ENCODE peak calls at places on chromosomes 1 and 21, in seven cellular contexts. H is neuronal stem cell, Q is body of pancreas, J is choroid plexus epithelial cell, P is HL-60, V is heart right ventricle, D is PC-9. W is an unnamed sample.

GRCh38 chr1:15525043-15525958 is 1.3 kb upstream of the CASP9 start:
- DNase-seq in H (peak), Q (no peak), J (no peak), P (no peak), V (no peak), D (peak), W (peak)

GRCh38 chr1:43830802-43831201 is 102.8 kb upstream of the ARTN start:
- DNase-seq in H (no peak), Q (no peak), J (no peak), P (no peak), V (no peak), D (no peak), W (no peak)

GRCh38 chr1:39132505-39133339 is 71.8 kb upstream of the MACF1 start:
- DNase-seq in H (peak), Q (peak), J (peak), P (no peak), V (peak), D (peak), W (peak)

GRCh38 chr1:235883261-235883927 is 16.7 kb upstream of the LYST start:
- DNase-seq in H (no peak), Q (peak), J (peak), P (no peak), V (peak), D (peak), W (no peak)

GRCh38 chr1:156894711-156895407 is 1.3 kb downstream of the PEAR1 start:
- DNase-seq in H (no peak), Q (no peak), J (peak), P (no peak), V (peak), D (no peak), W (no peak)

GRCh38 chr21:31243611-31244010 is 100.5 kb downstream of the TIAM1 start:
- DNase-seq in H (no peak), Q (no peak), J (no peak), P (no peak), V (no peak), D (no peak), W (no peak)

GRCh38 chr21:26534517-26534916 is 38.6 kb downstream of the CYYR1 start:
- DNase-seq in H (no peak), Q (no peak), J (no peak), P (no peak), V (no peak), D (no peak), W (no peak)

GRCh38 chr1:169150631-169151337 is 44.3 kb downstream of the ATP1B1 start:
- DNase-seq in H (no peak), Q (no peak), J (no peak), P (no peak), V (no peak), D (no peak), W (no peak)

GRCh38 chr1:179090522-179090921 is 8.7 kb downstream of the TOR3A start:
- DNase-seq in H (no peak), Q (no peak), J (peak), P (no peak), V (peak), D (no peak), W (no peak)

GRCh38 chr1:8211620-8212442 is 106.1 kb upstream of the SLC45A1 start:
- DNase-seq in H (no peak), Q (no peak), J (peak), P (peak), V (no peak), D (peak), W (peak)

GRCh38 chr1:19689131-19689757 is 24.6 kb downstream of the HTR6 start:
- DNase-seq in H (no peak), Q (no peak), J (no peak), P (no peak), V (no peak), D (no peak), W (no peak)

GRCh38 chr1:9705337-9706098 is 54.0 kb downstream of the PIK3CD start:
- DNase-seq in H (no peak), Q (no peak), J (peak), P (no peak), V (no peak), D (peak), W (no peak)

GRCh38 chr1:23530089-23530749 is 814 bp downstream of the E2F2 start:
- DNase-seq in H (no peak), Q (no peak), J (no peak), P (no peak), V (no peak), D (no peak), W (no peak)

GRCh38 chr1:38804062-38804886 is 55.3 kb downstream of the RRAGC start:
- DNase-seq in H (peak), Q (no peak), J (no peak), P (no peak), V (no peak), D (no peak), W (no peak)

GRCh38 chr1:26281971-26282693 is 2.2 kb downstream of the SH3BGRL3 start:
- DNase-seq in H (peak), Q (no peak), J (no peak), P (peak), V (no peak), D (peak), W (no peak)

GRCh38 chr1:43797926-43798325 is 90.6 kb downstream of the ST3GAL3 start:
- DNase-seq in H (no peak), Q (no peak), J (no peak), P (peak), V (no peak), D (no peak), W (no peak)

GRCh38 chr1:27634982-27635362 is at the start of gene FGR:
- DNase-seq in H (no peak), Q (no peak), J (no peak), P (peak), V (no peak), D (peak), W (no peak)

GRCh38 chr1:165683848-165684485 is 14.4 kb downstream of the ALDH9A1 start:
- DNase-seq in H (no peak), Q (no peak), J (peak), P (no peak), V (no peak), D (no peak), W (no peak)

GRCh38 chr1:212291505-212292134 is 6.4 kb downstream of the PPP2R5A start:
- DNase-seq in H (peak), Q (no peak), J (peak), P (peak), V (no peak), D (no peak), W (no peak)

GRCh38 chr21:43268804-43269186 is 100.0 kb downstream of the CRYAA start:
- DNase-seq in H (no peak), Q (no peak), J (no peak), P (no peak), V (no peak), D (no peak), W (peak)
- H3K4me3 ChIP-seq in H (no peak), Q (no peak), J (no peak), P (no peak), V (no peak), D (no peak), W (no peak)

DNA sequence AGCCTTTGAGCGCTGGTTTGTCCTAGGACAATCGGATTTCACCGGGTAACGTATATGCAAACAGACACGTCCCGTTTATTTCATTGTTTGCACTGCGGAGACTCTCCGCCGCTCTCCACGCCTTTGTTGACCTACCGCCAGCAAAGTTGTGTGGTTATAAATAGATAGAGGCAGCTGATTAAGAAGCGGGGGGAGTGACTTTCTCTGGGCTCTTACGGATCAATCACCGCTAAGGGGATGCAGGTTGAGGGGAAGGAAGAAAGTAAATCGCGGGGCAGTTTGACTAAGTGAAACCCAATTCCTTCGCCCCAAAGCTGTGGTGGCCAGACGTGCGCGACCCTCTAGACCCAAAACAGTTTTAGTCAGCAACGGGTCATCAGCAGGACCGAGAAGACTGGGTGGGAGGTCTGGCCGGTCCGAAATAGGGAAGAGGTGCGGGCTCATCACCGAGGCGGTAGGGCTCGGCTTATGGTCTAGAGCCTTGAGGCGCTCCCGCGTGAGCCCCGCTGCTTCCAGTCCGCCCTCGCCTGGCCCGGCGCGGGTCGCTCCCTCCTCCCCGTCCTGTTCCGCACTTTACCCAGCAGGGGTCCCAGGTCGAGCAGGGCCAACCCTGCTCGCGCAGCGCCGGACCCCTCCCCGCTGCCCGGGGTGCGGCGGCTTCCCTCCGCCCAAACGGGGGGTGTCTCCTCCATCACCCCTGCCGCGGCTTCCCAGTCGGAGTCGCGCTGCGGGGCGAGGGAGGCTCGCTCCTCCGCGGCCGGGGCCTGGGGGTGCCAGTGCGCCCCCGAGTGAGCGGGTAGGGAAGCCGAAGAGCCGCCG is 120.8 kb upstream of the RRP15 start:
- DNase-seq in H (peak), Q (no peak), J (peak), P (no peak), V (peak), D (no peak), W (no peak)
- H3K4me3 ChIP-seq in H (peak), Q (no peak), J (peak), P (peak), V (peak), D (no peak), W (peak)

GRCh38 chr21:15825699-15826098 is 95.9 kb downstream of the USP25 start:
- DNase-seq in H (no peak), Q (no peak), J (no peak), P (no peak), V (no peak), D (no peak), W (no peak)
- H3K4me3 ChIP-seq in H (no peak), Q (no peak), J (no peak), P (no peak), V (no peak), D (no peak), W (no peak)

DNA sequence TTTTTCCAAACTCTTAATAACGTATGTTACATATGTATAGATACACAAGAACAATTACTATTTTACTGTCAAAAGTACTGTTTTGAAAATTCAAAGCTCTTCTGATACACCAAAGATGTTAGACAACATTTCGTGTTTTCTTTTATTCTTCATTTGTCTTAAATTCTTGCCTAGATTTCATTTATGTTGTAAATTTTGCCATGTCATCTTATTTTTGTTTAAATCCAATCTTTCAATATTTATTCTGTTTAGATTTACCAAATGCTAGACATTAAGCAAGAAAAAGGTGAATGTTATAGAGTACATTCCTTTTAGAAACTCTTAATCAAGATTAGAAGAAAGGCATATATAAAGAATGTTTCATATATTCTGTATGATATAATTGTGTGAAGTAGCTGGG is 876.9 kb downstream of the KCNT2 start:
- DNase-seq in H (no peak), Q (no peak), J (no peak), P (no peak), V (no peak), D (no peak), W (no peak)
- H3K4me3 ChIP-seq in H (no peak), Q (no peak), J (no peak), P (no peak), V (no peak), D (no peak), W (no peak)

DNA sequence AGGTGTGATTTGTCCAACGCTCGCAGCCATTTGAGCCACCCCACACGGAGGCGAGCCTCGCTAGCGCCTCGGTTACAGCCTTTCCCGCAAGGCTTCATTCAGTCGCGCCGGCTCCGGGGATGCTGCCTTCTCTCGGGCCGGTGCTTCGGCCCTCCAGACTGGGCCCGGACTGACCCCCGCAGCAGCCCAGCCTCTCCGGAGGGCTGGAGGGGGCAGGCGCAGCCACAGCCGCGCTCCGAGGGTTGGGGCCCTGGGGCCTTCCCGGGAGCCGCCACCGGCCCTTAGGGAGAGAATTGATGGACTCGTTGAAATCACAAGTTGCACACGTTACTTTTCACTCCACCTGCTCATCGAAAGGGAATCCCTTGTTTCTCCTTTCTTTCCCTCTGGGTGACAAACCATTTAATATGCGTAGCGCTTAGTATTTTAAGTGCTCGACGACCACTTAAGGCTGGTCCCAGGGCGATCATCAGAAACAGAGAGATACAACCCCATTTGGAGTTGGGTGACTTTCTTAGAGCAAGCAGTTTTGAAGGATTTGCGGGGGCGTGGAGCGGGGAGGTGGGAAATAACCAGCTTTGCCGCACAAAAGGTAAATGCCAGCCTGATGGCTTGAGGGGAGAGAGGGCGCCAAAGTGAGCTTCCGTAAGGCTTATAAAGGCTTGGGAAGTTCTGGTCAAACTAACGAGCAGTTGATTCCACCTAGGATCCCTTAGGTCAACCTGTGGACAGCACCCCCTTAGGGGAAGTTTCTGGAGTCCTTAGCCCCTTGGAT is 24.6 kb upstream of the ENAH start:
- DNase-seq in H (no peak), Q (no peak), J (no peak), P (no peak), V (no peak), D (no peak), W (no peak)
- H3K4me3 ChIP-seq in H (peak), Q (no peak), J (peak), P (no peak), V (peak), D (no peak), W (no peak)

GRCh38 chr1:242525360-242525722 is 844 bp upstream of the PLD5 start:
- DNase-seq in H (peak), Q (no peak), J (no peak), P (no peak), V (no peak), D (no peak), W (no peak)
- H3K4me3 ChIP-seq in H (peak), Q (no peak), J (no peak), P (no peak), V (peak), D (no peak), W (peak)